ENCODE peak calls at places on chromosomes 2 and 18, in five cellular contexts. R is stimulated activated CD4-positive, alpha-beta T cell treated with anti-CD3 and anti-CD28 coated beads, Interleukin-2, amount 100 ng/mL, for 48 hours; B is DMS153; S is nephron progenitor cell; D is activated T-cell treated with anti-CD3 and anti-CD28 coated beads for 1 hour. Y is an unnamed sample.

GRCh38 chr2:70705160-70705850 is 62.7 kb downstream of the ADD2 start:
- DNase-seq in R (no peak), B (no peak), D (no peak), S (no peak), Y (no peak)

GRCh38 chr2:57987835-57988573 is 58.6 kb upstream of the VRK2 start:
- DNase-seq in R (no peak), S (no peak), B (no peak), D (no peak), Y (no peak)

GRCh38 chr2:71685073-71685848 is 231.9 kb downstream of the DYSF start:
- DNase-seq in D (no peak), B (no peak), R (no peak), S (no peak), Y (no peak)

GRCh38 chr2:28282861-28283646 is 109.6 kb upstream of the FOSL2 start:
- DNase-seq in B (no peak), S (no peak), D (no peak), R (no peak), Y (no peak)

GRCh38 chr18:31716362-31716761 is 32.0 kb upstream of the B4GALT6 start:
- DNase-seq in D (no peak), R (no peak), S (no peak), B (no peak), Y (no peak)

GRCh38 chr2:44130441-44130840 is 38.2 kb upstream of the PPM1B start:
- DNase-seq in D (no peak), S (no peak), R (no peak), B (no peak), Y (no peak)

GRCh38 chr18:61413388-61413787 is 80.2 kb downstream of the CDH20 start:
- DNase-seq in R (no peak), D (no peak), B (no peak), S (no peak), Y (no peak)

GRCh38 chr2:128591022-128591840 is 272.6 kb upstream of the HS6ST1 start:
- DNase-seq in B (no peak), D (no peak), R (no peak), S (no peak), Y (no peak)

GRCh38 chr2:165328272-165328671 is 89.1 kb downstream of the SCN2A start:
- DNase-seq in S (no peak), R (no peak), D (no peak), B (no peak), Y (no peak)

GRCh38 chr2:59777120-59777519 is 776.3 kb downstream of the BCL11A start:
- DNase-seq in D (no peak), R (no peak), S (no peak), B (no peak), Y (no peak)

GRCh38 chr18:3864669-3865298 is 414.8 kb downstream of the TGIF1 start:
- DNase-seq in S (no peak), D (no peak), R (no peak), B (no peak), Y (no peak)

GRCh38 chr18:10215444-10215843 is 239.0 kb upstream of the APCDD1 start:
- DNase-seq in B (no peak), R (no peak), D (no peak), S (no peak), Y (no peak)